ENCODE peak calls at places on chromosomes 5 and 9, in six cellular contexts. H is neural progenitor cell, F is pancreas, K is heart left ventricle, O is BE2C, Z is IMR-90. W is an unnamed sample.

GRCh38 chr5:73142035-73142434 is 21.7 kb downstream of the TMEM171 start:
- DNase-seq in K (no peak), F (no peak), O (no peak), H (no peak), Z (no peak), W (no peak)

GRCh38 chr9:97802276-97802675 is 50.8 kb upstream of the FOXE1 start:
- DNase-seq in K (no peak), O (no peak), F (no peak), Z (peak; percentile 68), H (no peak), W (no peak)

GRCh38 chr5:153860482-153860881 is 178.2 kb downstream of the FAM114A2 start:
- DNase-seq in Z (no peak), O (no peak), H (no peak), F (no peak), K (no peak), W (no peak)

GRCh38 chr5:10564838-10565784 is 1.2 kb downstream of the ANKRD33B start:
- DNase-seq in Z (no peak), F (no peak), H (peak; percentile 50), K (peak; percentile 37), O (no peak), W (no peak)

GRCh38 chr9:77876091-77876490 is 155.5 kb downstream of the GNAQ start:
- DNase-seq in Z (no peak), F (no peak), O (peak; percentile 58), H (peak; percentile 11), K (no peak), W (no peak)

GRCh38 chr9:4796988-4797956 is 4.5 kb downstream of the RCL1 start:
- DNase-seq in K (no peak), Z (peak; percentile 43), O (peak; percentile 27), F (no peak), H (peak; percentile 70), W (no peak)

GRCh38 chr5:32710335-32710858 is 724 bp upstream of the NPR3 start:
- DNase-seq in K (peak; percentile 55), Z (no peak), F (no peak), H (peak; percentile 58), O (no peak), W (no peak)

GRCh38 chr5:132272341-132273210 is 15.1 kb downstream of the PDLIM4 start:
- DNase-seq in H (peak; percentile 65), K (peak; percentile 52), Z (peak; percentile 39), F (peak; percentile 36), O (peak; percentile 75), W (no peak)

GRCh38 chr5:35223777-35224395 is 6.4 kb downstream of the PRLR start:
- DNase-seq in Z (no peak), O (no peak), K (no peak), H (no peak), F (no peak), W (no peak)

DNA sequence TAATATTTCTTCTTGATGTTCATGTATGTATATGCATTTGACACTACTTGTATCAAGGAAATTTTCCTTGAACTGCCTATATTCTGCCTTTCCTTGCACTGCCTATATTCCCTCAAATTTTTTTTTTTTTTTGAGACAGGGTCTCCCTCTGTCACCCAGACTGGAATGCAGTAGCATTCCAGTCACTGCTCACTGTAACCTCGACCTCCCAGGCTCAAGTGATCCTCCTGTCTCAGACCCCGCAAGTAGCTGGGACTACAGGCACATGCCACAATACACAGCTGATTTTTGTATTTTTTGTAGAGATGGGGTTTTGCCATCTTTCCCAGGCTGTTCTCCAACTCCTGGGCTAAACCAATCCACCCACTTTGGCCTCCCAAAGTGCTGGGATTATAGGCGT is 4.1 kb downstream of the HMGCS1 start:
- DNase-seq in F (no peak), Z (no peak), H (peak; percentile 31), K (no peak), O (no peak), W (no peak)
- H3K4me3 ChIP-seq in F (no peak overlapping the region), Z (no peak overlapping the region), H (peak overlapping the region; percentile 79), K (no peak overlapping the region), O (no peak overlapping the region), W (no peak overlapping the region)

GRCh38 chr5:147483961-147484707 is 25.7 kb downstream of the DPYSL3 start:
- DNase-seq in K (peak; percentile 68), O (peak; percentile 88), H (no peak), F (peak; percentile 26), Z (peak; percentile 96), W (no peak)

GRCh38 chr5:147483197-147483790 is 26.6 kb downstream of the DPYSL3 start:
- DNase-seq in F (no peak), Z (peak; percentile 48), K (no peak), O (peak; percentile 39), H (no peak), W (no peak)

GRCh38 chr5:147485814-147486213 is 24.1 kb downstream of the DPYSL3 start:
- DNase-seq in H (no peak), K (no peak), O (no peak), Z (no peak), F (no peak), W (no peak)

GRCh38 chr5:147485046-147485445 is 24.8 kb downstream of the DPYSL3 start:
- DNase-seq in H (no peak), K (no peak), Z (peak; percentile 56), F (no peak), O (no peak), W (no peak)

DNA sequence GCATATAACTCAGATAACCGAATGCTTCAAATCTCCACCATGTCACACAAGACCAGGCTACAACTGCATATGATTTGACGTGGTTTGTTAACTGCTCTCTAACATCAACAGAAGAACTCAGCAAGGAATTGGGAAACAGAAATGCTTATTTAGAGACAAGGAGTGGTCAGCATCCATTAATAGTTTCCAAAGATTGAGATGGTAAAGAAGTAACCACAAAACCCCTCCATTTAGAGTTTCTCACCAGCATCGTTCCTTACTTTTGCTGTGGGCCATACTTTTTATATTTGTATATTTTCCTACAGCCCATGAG is 25.2 kb downstream of the DPYSL3 start:
- DNase-seq in O (no peak), Z (peak; percentile 41), K (no peak), F (no peak), H (no peak), W (no peak)
- H3K4me3 ChIP-seq in O (peak overlapping the region; percentile 5), Z (no peak overlapping the region), K (no peak overlapping the region), F (no peak overlapping the region), H (no peak overlapping the region), W (no peak overlapping the region)

GRCh38 chr9:114804504-114804903 is 1.3 kb downstream of the TNFSF15 start:
- DNase-seq in F (peak; percentile 27), K (no peak), H (no peak), O (no peak), Z (peak; percentile 84), W (no peak)
- H3K4me3 ChIP-seq in F (no peak overlapping the region), K (no peak overlapping the region), H (no peak overlapping the region), O (no peak overlapping the region), Z (no peak overlapping the region), W (no peak overlapping the region)

DNA sequence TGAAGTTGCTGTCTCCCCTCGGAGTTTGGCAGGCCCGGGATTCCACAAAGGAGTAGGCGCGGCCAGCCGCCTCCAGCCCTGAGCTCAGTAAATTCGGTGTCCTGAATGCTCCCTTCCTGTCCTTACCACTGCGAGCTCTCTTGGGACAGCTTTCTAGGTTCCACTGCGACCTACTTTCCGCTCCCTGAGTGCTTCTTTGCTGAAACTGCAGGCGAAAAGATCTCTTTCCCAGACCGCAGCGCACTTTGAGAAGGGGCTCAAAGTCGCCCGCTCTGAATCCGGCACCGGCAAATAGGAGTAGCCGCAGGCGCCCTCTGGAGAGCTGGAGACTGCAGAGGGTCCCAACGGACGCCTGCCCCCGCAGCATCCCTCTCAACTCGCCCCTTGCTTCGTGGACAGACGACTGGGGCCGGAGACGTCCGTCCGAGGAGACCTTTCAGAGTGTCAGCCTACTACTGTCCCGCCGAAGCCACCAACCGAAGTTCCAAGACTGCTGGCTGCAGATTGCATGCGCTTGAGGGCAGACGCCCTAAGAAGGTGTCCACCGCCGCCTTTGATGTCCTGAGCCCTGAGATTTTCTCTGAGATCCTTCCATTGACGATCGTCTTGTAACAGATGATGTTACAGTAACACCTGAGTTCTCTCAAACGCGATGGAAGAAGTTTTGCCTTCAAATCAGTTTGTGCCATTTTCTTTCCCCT is 96.0 kb downstream of the ANXA2R start:
- DNase-seq in H (peak; percentile 49), K (peak; percentile 23), O (no peak), F (no peak), Z (peak; percentile 11), W (no peak)
- H3K4me3 ChIP-seq in H (peak overlapping the region; percentile 26), K (no peak overlapping the region), O (no peak overlapping the region), F (no peak overlapping the region), Z (peak overlapping the region; percentile 27), W (no peak overlapping the region)

GRCh38 chr9:126057869-126058467 is 268.7 kb upstream of the MVB12B start:
- DNase-seq in K (no peak), Z (no peak), H (no peak), O (peak; percentile 57), F (no peak), W (no peak)
- H3K4me3 ChIP-seq in K (no peak overlapping the region), Z (no peak overlapping the region), H (no peak overlapping the region), O (peak overlapping the region; percentile 52), F (no peak overlapping the region), W (no peak overlapping the region)

GRCh38 chr5:140311011-140311467 is 8.1 kb upstream of the PFDN1 start:
- DNase-seq in O (no peak), H (no peak), F (no peak), Z (peak; percentile 96), K (no peak), W (no peak)
- H3K4me3 ChIP-seq in O (no peak overlapping the region), H (no peak overlapping the region), F (no peak overlapping the region), Z (no peak overlapping the region), K (no peak overlapping the region), W (no peak overlapping the region)

DNA sequence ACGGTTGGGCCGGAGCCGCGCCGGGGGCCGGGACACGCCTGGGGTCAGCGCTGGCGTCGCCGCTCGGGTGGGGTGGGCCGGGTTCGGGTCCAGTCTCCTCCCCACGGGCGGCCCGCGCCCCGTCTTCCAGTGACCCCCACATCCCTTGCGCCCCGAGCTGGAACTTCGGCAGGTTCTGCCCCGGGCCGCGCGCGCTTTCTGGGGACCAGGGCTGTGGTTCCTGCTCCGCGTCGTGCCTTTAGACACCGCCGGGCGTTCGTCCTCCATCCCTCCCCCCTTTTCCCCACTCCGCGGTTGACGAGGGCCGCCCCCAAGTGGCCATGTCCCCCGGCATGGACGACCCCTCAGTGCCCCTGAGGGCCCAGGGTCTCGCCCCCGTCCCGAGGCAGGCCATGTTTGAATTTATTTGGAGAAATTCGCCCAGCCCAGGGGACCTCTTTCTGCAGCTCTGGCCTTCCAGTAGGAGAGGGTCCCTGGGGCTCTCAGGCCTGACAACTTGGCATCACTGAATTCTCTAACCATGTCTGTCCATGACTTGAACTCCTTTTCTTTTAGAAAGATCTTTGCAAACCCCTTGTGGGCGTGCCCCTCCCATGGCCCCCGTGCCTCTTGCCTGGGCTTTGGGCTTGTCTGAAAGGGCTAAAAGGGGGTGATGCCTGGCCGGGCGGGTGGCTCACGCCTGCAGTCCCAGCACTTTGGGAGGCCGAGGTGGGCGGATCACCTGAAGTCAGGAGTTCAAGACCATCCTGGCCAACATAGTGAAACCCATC is 3.4 kb upstream of the SQSTM1 start:
- DNase-seq in K (no peak), Z (no peak), H (peak; percentile 52), O (no peak), F (peak; percentile 40), W (no peak)
- H3K4me3 ChIP-seq in K (peak overlapping the region; percentile 24), Z (no peak overlapping the region), H (peak overlapping the region; percentile 52), O (peak overlapping the region; percentile 32), F (peak overlapping the region; percentile 47), W (no peak overlapping the region)

DNA sequence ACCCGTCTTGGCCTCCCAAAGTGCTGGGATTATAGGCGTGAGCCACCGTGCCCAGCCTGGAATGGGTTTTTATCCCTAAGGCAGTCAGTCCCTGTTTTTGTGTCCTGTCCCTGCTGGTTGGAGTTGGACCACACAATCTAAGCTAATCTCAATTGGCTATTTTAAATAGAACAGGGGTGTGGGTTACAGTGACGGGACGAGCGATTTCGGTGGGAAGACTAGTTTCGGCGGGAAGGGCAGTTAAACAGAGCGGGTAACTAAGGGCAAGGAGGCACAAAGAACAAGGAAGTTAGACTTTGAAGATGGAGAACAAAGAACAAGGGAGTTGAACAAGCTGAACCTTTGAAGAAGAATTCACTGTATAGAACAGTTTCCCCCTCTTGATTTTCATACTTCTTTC is 1.4 kb downstream of the GTF3C5 start:
- DNase-seq in Z (no peak), K (no peak), O (no peak), F (no peak), H (no peak), W (no peak)
- H3K4me3 ChIP-seq in Z (no peak overlapping the region), K (no peak overlapping the region), O (peak overlapping the region; percentile 99), F (peak overlapping the region; percentile 87), H (peak overlapping the region; percentile 89), W (peak overlapping the region; percentile 63)